ENCODE peak calls at places on chromosome 5, in five cellular contexts. K, U, X, L and C are unnamed samples.

GRCh38 chr5:127723571-127723970 is 20.4 kb downstream of the CCDC192 start:
- DNase-seq in L (peak), U (no peak), K (no peak), X (peak), C (no peak)

GRCh38 chr5:33091571-33092363 is 349.0 kb upstream of the TARS1 start:
- DNase-seq in X (peak), U (no peak), K (no peak), L (peak), C (no peak)

GRCh38 chr5:154352960-154353548 is 92.7 kb upstream of the SAP30L start:
- DNase-seq in U (no peak), L (no peak), X (no peak), K (no peak), C (no peak)

GRCh38 chr5:127290019-127290945 is at the start of gene MEGF10:
- DNase-seq in K (no peak), X (peak), L (peak), U (no peak), C (peak)

GRCh38 chr5:67379761-67380160 is 183.2 kb upstream of the CD180 start:
- DNase-seq in L (peak), U (no peak), X (no peak), K (no peak), C (no peak)

GRCh38 chr5:98940586-98940985 is 11.8 kb upstream of the CHD1 start:
- DNase-seq in K (no peak), L (peak), X (no peak), U (no peak), C (no peak)

GRCh38 chr5:73564018-73564417 is 1.4 kb downstream of the ANKRA2 start:
- DNase-seq in X (no peak), U (no peak), L (peak), K (no peak), C (no peak)

GRCh38 chr5:173625686-173626500 is 9.4 kb upstream of the BOD1 start:
- DNase-seq in X (no peak), K (no peak), L (no peak), U (no peak), C (no peak)

GRCh38 chr5:132134384-132134783 is 60.8 kb downstream of the CSF2 start:
- DNase-seq in U (no peak), X (peak), L (peak), K (peak), C (no peak)

GRCh38 chr5:119402081-119402480 is 46.3 kb downstream of the TNFAIP8 start:
- DNase-seq in X (peak), L (no peak), K (no peak), U (no peak), C (no peak)

GRCh38 chr5:154138701-154139100 is 51.8 kb upstream of the GALNT10 start:
- DNase-seq in X (no peak), K (no peak), L (no peak), U (peak), C (no peak)

GRCh38 chr5:123429993-123430392 is 6.8 kb upstream of the CEP120 start:
- DNase-seq in L (peak), U (no peak), X (peak), K (peak), C (no peak)

GRCh38 chr5:175889910-175890684 is 18.7 kb downstream of the CPLX2 start:
- DNase-seq in X (peak), K (peak), U (peak), L (no peak), C (no peak)

GRCh38 chr5:88736494-88736893 is 146.5 kb downstream of the MEF2C start:
- DNase-seq in X (no peak), K (no peak), L (no peak), U (no peak), C (no peak)

GRCh38 chr5:119404033-119404432 is 48.2 kb downstream of the TNFAIP8 start:
- DNase-seq in K (no peak), X (no peak), U (no peak), L (no peak), C (no peak)

GRCh38 chr5:67093259-67093658 is 103.3 kb downstream of the CD180 start:
- DNase-seq in U (no peak), X (peak), K (no peak), L (no peak), C (no peak)

GRCh38 chr5:172583931-172584511 is 57.0 kb upstream of the NEURL1B start:
- DNase-seq in K (no peak), X (no peak), U (no peak), L (no peak), C (no peak)

GRCh38 chr5:142669479-142669878 is 16.4 kb downstream of the FGF1 start:
- DNase-seq in U (no peak), L (no peak), K (no peak), X (peak), C (no peak)

GRCh38 chr5:133117930-133118445 is 66.2 kb downstream of the HSPA4 start:
- DNase-seq in L (no peak), K (no peak), U (no peak), X (no peak), C (no peak)